ENCODE peak calls at places on chromosome 21, in nine cellular contexts. D is PC-9; N is epithelial cell of proximal tubule; U is A549; L is foreskin keratinocyte; M is mammary epithelial cell; K is HS-5; B is stimulated activated CD8-positive, alpha-beta memory T cell treated with anti-CD3 and anti-CD28 coated beads, Interleukin-15, amount 100 ng/mL, for 24 hours; O is neural crest cell. E is an unnamed sample.

GRCh38 chr21:27388835-27389234 is 421.9 kb upstream of the ADAMTS5 start:
- DNase-seq in D (no peak), N (no peak), U (no peak), L (peak; percentile 61), M (peak; percentile 63), K (no peak), B (no peak), O (no peak), E (no peak)

GRCh38 chr21:45855248-45855801 is 126.2 kb upstream of the COL6A1 start:
- DNase-seq in D (no peak), N (no peak), U (no peak), L (no peak), M (no peak), K (no peak), B (no peak), O (no peak), E (no peak)

GRCh38 chr21:25402134-25402957 is 204.9 kb downstream of the MRPL39 start:
- DNase-seq in D (no peak), N (no peak), U (no peak), L (no peak), M (no peak), K (no peak), B (no peak), O (no peak), E (no peak)

GRCh38 chr21:36104306-36105300 is 30.3 kb upstream of the CBR3 start:
- DNase-seq in D (no peak), N (peak; percentile 89), U (no peak), L (peak; percentile 71), M (peak; percentile 59), K (no peak), B (peak; percentile 22), O (peak; percentile 61), E (no peak)

GRCh38 chr21:41234574-41234973 is 66.6 kb downstream of the BACE2 start:
- DNase-seq in D (no peak), N (no peak), U (no peak), L (no peak), M (no peak), K (no peak), B (no peak), O (no peak), E (no peak)

GRCh38 chr21:40688106-40688850 is 158.7 kb downstream of the DSCAM start:
- DNase-seq in D (no peak), N (no peak), U (no peak), L (no peak), M (no peak), K (no peak), B (no peak), O (no peak), E (no peak)

GRCh38 chr21:25929859-25930520 is 195.2 kb downstream of the GABPA start:
- DNase-seq in D (no peak), N (no peak), U (no peak), L (peak; percentile 79), M (peak; percentile 64), K (no peak), B (no peak), O (no peak), E (no peak)

GRCh38 chr21:44255519-44255981 is 6.1 kb downstream of the DNMT3L start:
- DNase-seq in D (no peak), N (no peak), U (no peak), L (no peak), M (no peak), K (no peak), B (no peak), O (no peak), E (no peak)

GRCh38 chr21:46041183-46041582 is 56.7 kb upstream of the COL6A2 start:
- DNase-seq in D (no peak), N (no peak), U (no peak), L (no peak), M (no peak), K (no peak), B (no peak), O (no peak), E (no peak)

GRCh38 chr21:44532712-44533111 is 7.3 kb downstream of the KRTAP10-1 start:
- DNase-seq in D (no peak), N (no peak), U (no peak), L (no peak), M (no peak), K (no peak), B (no peak), O (no peak), E (no peak)

GRCh38 chr21:44886113-44887075 is 12.9 kb upstream of the PTTG1IP start:
- DNase-seq in D (no peak), N (no peak), U (no peak), L (no peak), M (no peak), K (no peak), B (no peak), O (no peak), E (no peak)

GRCh38 chr21:29148535-29148934 is 18.1 kb downstream of the MAP3K7CL start:
- DNase-seq in D (no peak), N (no peak), U (no peak), L (no peak), M (peak; percentile 83), K (no peak), B (no peak), O (no peak), E (no peak)

GRCh38 chr21:33514234-33514633 is 22.7 kb upstream of the DNAJC28 start:
- DNase-seq in D (no peak), N (no peak), U (no peak), L (no peak), M (no peak), K (no peak), B (no peak), O (no peak), E (no peak)

GRCh38 chr21:14712121-14712520 is 166.0 kb upstream of the SAMSN1 start:
- DNase-seq in D (no peak), N (no peak), U (no peak), L (peak; percentile 61), M (peak; percentile 52), K (no peak), B (no peak), O (no peak), E (no peak)

GRCh38 chr21:46079357-46080170 is 18.3 kb upstream of the COL6A2 start:
- DNase-seq in D (no peak), N (no peak), U (no peak), L (no peak), M (no peak), K (peak; percentile 80), B (no peak), O (no peak), E (peak; percentile 97)

GRCh38 chr21:37874904-37875780 is 41.1 kb downstream of the KCNJ6 start:
- DNase-seq in D (no peak), N (no peak), U (no peak), L (no peak), M (no peak), K (no peak), B (no peak), O (no peak), E (no peak)

E was measured in HFF-Myc.